ENCODE peak calls at places on chromosomes 2 and 18, in seven cellular contexts. Y is PC-3; J is AG09309; O is activated CD8-positive, alpha-beta T cell treated with anti-CD3 and anti-CD28 coated beads for 36 hours; M is WTC11; B is kidney; C is AG04450. E is an unnamed sample.

GRCh38 chr2:238945433-238946150 is 97.7 kb downstream of the TWIST2 start:
- DNase-seq in Y (peak), J (no peak), O (peak), M (peak), B (no peak), C (no peak), E (no peak)

GRCh38 chr2:162925595-162925994 is 87.0 kb upstream of the KCNH7 start:
- DNase-seq in Y (no peak), J (no peak), O (no peak), M (no peak), B (no peak), C (no peak), E (no peak)

GRCh38 chr2:231111987-231112386 is 12.9 kb downstream of the HTR2B start:
- DNase-seq in Y (peak), J (no peak), O (no peak), M (no peak), B (no peak), C (no peak), E (no peak)

GRCh38 chr2:233598952-233599351 is 18.5 kb upstream of the UGT1A8 start:
- DNase-seq in Y (no peak), J (no peak), O (no peak), M (no peak), B (no peak), C (no peak), E (no peak)

GRCh38 chr2:17791121-17791902 is 24.9 kb upstream of the MSGN1 start:
- DNase-seq in Y (no peak), J (peak), O (no peak), M (no peak), B (no peak), C (peak), E (no peak)

GRCh38 chr2:43178602-43179542 is 47.5 kb downstream of the ZFP36L2 start:
- DNase-seq in Y (peak), J (peak), O (no peak), M (peak), B (peak), C (peak), E (no peak)

GRCh38 chr18:44725300-44726096 is 44.8 kb downstream of the SETBP1 start:
- DNase-seq in Y (peak), J (no peak), O (peak), M (no peak), B (peak), C (no peak), E (no peak)

GRCh38 chr2:17752892-17753802 is 463 bp downstream of the SMC6 start:
- DNase-seq in Y (peak), J (no peak), O (peak), M (peak), B (no peak), C (no peak), E (peak)

GRCh38 chr2:119246884-119247843 is 23.5 kb downstream of the STEAP3 start:
- DNase-seq in Y (no peak), J (no peak), O (no peak), M (no peak), B (peak), C (no peak), E (no peak)

GRCh38 chr2:140275427-140275826 is 1495.2 kb upstream of the NXPH2 start:
- DNase-seq in Y (peak), J (no peak), O (no peak), M (no peak), B (no peak), C (no peak), E (no peak)

GRCh38 chr2:57516740-57517340 is 529.8 kb upstream of the VRK2 start:
- DNase-seq in Y (peak), J (no peak), O (no peak), M (no peak), B (no peak), C (peak), E (peak)

GRCh38 chr18:31039426-31039825 is 3.1 kb downstream of the DSC3 start:
- DNase-seq in Y (peak), J (no peak), O (no peak), M (no peak), B (no peak), C (no peak), E (no peak)

GRCh38 chr2:241863021-241863954 is 4.6 kb upstream of the PDCD1 start:
- DNase-seq in Y (no peak), J (no peak), O (peak), M (no peak), B (peak), C (no peak), E (peak)

GRCh38 chr2:64133828-64134227 is 10.4 kb downstream of the PELI1 start:
- DNase-seq in Y (peak), J (no peak), O (no peak), M (no peak), B (no peak), C (peak), E (no peak)

GRCh38 chr2:145906356-145906755 is 1386.4 kb upstream of the ZEB2 start:
- DNase-seq in Y (peak), J (no peak), O (no peak), M (peak), B (no peak), C (no peak), E (no peak)

GRCh38 chr2:203722411-203722810 is 16.0 kb downstream of the CD28 start:
- DNase-seq in Y (peak), J (peak), O (no peak), M (no peak), B (no peak), C (no peak), E (no peak)

GRCh38 chr2:224039080-224039769 is at the start of gene SERPINE2:
- DNase-seq in Y (peak), J (peak), O (peak), M (peak), B (peak), C (no peak), E (peak)

GRCh38 chr18:28802546-28802945 is 625.6 kb upstream of the CDH2 start:
- DNase-seq in Y (peak), J (no peak), O (no peak), M (no peak), B (no peak), C (no peak), E (no peak)

GRCh38 chr18:50401888-50402287 is 27.0 kb downstream of the SKA1 start:
- DNase-seq in Y (peak), J (no peak), O (peak), M (peak), B (peak), C (no peak), E (peak)

GRCh38 chr2:14451312-14451711 is 181.2 kb upstream of the LRATD1 start:
- DNase-seq in Y (peak), J (no peak), O (no peak), M (no peak), B (no peak), C (no peak), E (no peak)

GRCh38 chr2:218394298-218395089 is 5.2 kb upstream of the CTDSP1 start:
- DNase-seq in Y (no peak), J (no peak), O (peak), M (no peak), B (peak), C (no peak), E (peak)

GRCh38 chr2:240981273-240981672 is 17.1 kb upstream of the SNED1 start:
- DNase-seq in Y (no peak), J (no peak), O (no peak), M (no peak), B (peak), C (no peak), E (no peak)

GRCh38 chr2:149858916-149859634 is 271.5 kb upstream of the MMADHC start:
- DNase-seq in Y (peak), J (peak), O (no peak), M (no peak), B (no peak), C (no peak), E (no peak)

GRCh38 chr2:85792783-85793441 is 39.1 kb downstream of the ATOH8 start:
- DNase-seq in Y (peak), J (peak), O (no peak), M (peak), B (peak), C (peak), E (no peak)

GRCh38 chr2:74959106-74959751 is 786 bp downstream of the POLE4 start:
- DNase-seq in Y (no peak), J (no peak), O (peak), M (no peak), B (peak), C (no peak), E (no peak)

GRCh38 chr2:227888289-227888688 is 16.9 kb downstream of the DAW1 start:
- DNase-seq in Y (peak), J (no peak), O (no peak), M (no peak), B (no peak), C (no peak), E (no peak)

GRCh38 chr2:162221064-162221463 is 22.2 kb downstream of the FAP start:
- DNase-seq in Y (peak), J (no peak), O (peak), M (peak), B (peak), C (no peak), E (peak)

GRCh38 chr2:57759822-57760300 is 286.7 kb upstream of the VRK2 start:
- DNase-seq in Y (peak), J (peak), O (peak), M (peak), B (peak), C (peak), E (peak)

GRCh38 chr2:95207111-95207961 is at the start of gene ZNF892:
- DNase-seq in Y (no peak), J (peak), O (peak), M (peak), B (peak), C (peak), E (peak)
- TF ChIP-seq CTCF in Y (no peak), J (peak), O (no peak), M (no peak), B (peak), C (peak), E (peak)

GRCh38 chr2:137050949-137051348 is 285.6 kb downstream of the THSD7B start:
- DNase-seq in Y (peak), J (no peak), O (no peak), M (no peak), B (no peak), C (no peak), E (no peak)
- TF ChIP-seq CTCF in Y (peak), J (no peak), O (no peak), M (peak), B (no peak), C (no peak), E (no peak)

GRCh38 chr2:197248001-197248401 is 62.6 kb downstream of the ANKRD44 start:
- DNase-seq in Y (no peak), J (no peak), O (no peak), M (no peak), B (no peak), C (no peak), E (no peak)
- TF ChIP-seq CTCF in Y (no peak), J (no peak), O (no peak), M (no peak), B (no peak), C (no peak), E (no peak)

GRCh38 chr2:130393318-130393910 is 37.6 kb downstream of the PTPN18 start:
- DNase-seq in Y (peak), J (no peak), O (no peak), M (no peak), B (no peak), C (no peak), E (no peak)

GRCh38 chr2:130389783-130390182 is 33.9 kb downstream of the PTPN18 start:
- DNase-seq in Y (no peak), J (no peak), O (no peak), M (no peak), B (peak), C (no peak), E (no peak)

GRCh38 chr2:130391058-130391871 is 35.4 kb downstream of the PTPN18 start:
- DNase-seq in Y (peak), J (no peak), O (peak), M (peak), B (peak), C (no peak), E (peak)

GRCh38 chr2:130390460-130391057 is 34.7 kb downstream of the PTPN18 start:
- DNase-seq in Y (no peak), J (no peak), O (no peak), M (no peak), B (peak), C (no peak), E (no peak)

DNA sequence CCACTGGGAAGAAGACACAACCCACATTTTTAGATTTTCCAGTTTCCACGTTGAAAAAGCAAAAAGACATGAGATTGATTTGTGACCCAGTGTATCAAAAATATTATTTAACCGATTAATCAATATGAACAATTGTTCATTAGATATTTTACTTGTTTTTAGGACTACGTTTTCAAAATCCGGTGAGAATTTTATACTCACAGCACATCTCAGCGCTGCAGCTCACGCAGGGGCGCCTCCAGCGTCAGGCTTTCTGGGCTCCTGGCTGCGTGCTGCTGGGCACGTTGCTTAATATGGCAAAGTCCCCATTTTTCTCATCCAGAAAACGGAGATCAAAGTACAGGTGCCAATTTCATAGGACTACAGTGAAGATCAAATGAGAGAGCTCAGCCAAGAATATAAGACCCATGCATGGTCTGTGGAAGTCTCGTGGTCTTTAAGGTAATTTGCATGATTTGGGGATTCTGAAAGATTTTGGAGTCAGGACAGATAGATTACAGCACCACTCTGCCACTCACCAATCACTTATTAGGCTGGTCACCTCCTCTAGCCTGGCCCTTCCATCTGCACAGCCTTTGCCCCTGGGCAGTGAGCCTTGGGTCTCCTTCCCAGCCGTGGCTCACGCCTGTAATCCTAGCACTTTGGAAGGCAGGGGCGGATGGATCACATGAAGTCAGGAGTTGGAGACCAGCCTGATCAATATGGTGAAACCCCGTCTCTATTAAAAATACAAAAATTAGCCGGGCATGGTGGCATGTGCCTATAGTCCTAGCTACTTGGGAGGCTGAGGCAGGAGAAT is 36.2 kb downstream of the PTPN18 start:
- DNase-seq in Y (no peak), J (no peak), O (peak), M (no peak), B (peak), C (no peak), E (no peak)
- TF ChIP-seq CTCF in Y (no peak), J (no peak), O (no peak), M (no peak), B (no peak), C (peak), E (no peak)

DNA sequence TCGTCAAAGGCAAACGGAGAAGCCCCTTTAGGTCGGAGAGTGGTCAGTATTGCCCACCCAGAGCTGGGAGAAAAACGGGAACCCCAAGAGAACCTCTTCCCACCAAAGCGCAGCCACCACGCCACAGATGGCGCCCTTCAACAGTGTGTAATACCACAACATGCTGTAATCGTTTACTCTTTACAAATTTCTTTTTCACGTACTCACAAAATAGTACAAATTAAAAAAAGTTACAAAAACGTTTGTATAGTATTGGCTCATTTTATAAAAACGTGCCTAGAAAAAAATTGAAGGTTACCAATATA is 811 bp upstream of the NFE2L2 start:
- DNase-seq in Y (peak), J (no peak), O (peak), M (peak), B (no peak), C (no peak), E (no peak)
- TF ChIP-seq CTCF in Y (peak), J (peak), O (no peak), M (no peak), B (peak), C (peak), E (peak)

DNA sequence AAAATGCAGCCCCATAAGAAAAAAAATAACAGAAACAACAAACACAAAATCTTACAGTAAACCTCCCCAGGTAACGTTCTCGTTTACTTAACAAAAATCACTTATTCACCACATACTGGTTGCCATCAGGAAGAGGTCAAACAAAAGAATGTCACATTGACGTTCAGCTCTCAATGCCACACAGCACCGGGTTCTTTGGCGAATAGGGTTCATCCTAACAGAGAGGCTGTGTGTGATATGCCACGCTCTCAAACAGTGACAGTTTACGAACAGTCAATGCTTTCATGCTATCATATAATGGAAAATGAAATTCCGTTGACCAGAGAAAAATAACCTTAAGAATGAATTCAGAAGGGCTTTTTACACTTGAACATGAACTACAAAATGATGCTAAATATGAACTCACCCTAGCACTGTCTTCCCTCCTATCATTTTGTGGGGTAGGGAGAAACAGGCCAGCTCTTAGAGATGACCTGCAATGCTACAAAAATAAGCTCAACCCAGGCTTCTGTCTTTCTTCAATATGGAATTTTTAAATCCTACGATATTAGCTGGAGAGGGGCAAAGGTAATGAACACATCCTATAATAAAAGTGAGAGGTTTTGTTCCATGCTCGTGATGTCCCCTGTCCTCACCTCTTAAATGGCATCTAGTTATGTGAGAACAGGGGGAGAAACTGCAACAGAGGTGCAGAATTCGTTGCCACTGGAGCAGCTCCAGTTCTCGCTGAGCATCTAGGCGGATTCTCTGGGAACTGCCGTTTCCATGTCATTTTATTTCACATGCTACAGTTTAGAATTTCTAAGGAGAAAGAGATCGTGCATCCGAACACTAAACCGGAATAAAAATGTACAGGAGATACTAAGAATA is 1.8 kb downstream of the TMEM163 start:
- DNase-seq in Y (no peak), J (no peak), O (no peak), M (no peak), B (no peak), C (no peak), E (no peak)
- TF ChIP-seq CTCF in Y (no peak), J (no peak), O (no peak), M (no peak), B (no peak), C (no peak), E (no peak)

DNA sequence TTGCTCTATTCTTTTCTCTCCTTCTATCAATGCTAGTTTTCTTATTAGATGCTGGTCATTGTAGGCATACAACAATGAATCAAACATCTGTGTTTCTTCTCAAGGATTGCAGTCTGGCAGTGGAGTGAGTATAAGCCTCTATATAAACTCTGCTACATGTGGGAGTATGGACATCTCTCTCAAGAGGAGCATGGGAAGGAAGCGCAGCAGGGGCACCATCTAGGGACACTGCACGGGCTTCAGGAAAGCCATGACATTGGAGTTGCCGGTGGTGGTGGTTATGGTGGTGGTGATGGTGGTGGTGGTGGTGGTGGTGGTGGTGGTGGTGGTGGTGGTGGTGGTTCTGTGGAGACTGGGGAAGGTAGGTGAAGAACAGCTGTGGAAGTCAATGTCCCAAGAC is 462.6 kb downstream of the RNF144A start:
- DNase-seq in Y (no peak), J (no peak), O (no peak), M (peak), B (no peak), C (no peak), E (peak)
- TF ChIP-seq CTCF in Y (no peak), J (no peak), O (no peak), M (no peak), B (no peak), C (no peak), E (no peak)